ENCODE peak calls at places on chromosomes 1 and 21, in ten cellular contexts. Z, Y, J, P, N, R, T, C, S and W are unnamed samples.

GRCh38 chr1:240691521-240692338 is 79.8 kb upstream of the GREM2 start:
- DNase-seq in R (peak), S (peak), T (peak), Y (peak), J (peak), P (no peak), Z (no peak), C (peak), N (peak), W (peak)

GRCh38 chr21:41631564-41632461 is 123.9 kb upstream of the TMPRSS2 start:
- DNase-seq in Z (peak), N (no peak), T (no peak), C (no peak), J (peak), R (peak), Y (no peak), P (no peak), S (peak), W (peak)

GRCh38 chr21:29193907-29194306 is 63.5 kb downstream of the MAP3K7CL start:
- DNase-seq in Z (no peak), T (no peak), S (no peak), N (no peak), P (no peak), R (peak), J (no peak), C (no peak), Y (no peak), W (no peak)

GRCh38 chr1:160400284-160400645 is at the start of gene VANGL2:
- DNase-seq in N (peak), R (peak), S (peak), T (peak), Y (peak), J (peak), P (no peak), C (peak), Z (peak), W (no peak)

GRCh38 chr1:160682983-160683886 is 28.4 kb downstream of the CD48 start:
- DNase-seq in Z (no peak), C (peak), S (no peak), R (no peak), N (no peak), T (no peak), P (no peak), J (no peak), Y (no peak), W (peak)

GRCh38 chr1:15243275-15244043 is 3.6 kb upstream of the FHAD1 start:
- DNase-seq in C (peak), J (no peak), Y (no peak), Z (no peak), N (no peak), T (no peak), P (no peak), R (no peak), S (no peak), W (no peak)

GRCh38 chr1:114340906-114341698 is 169.9 kb downstream of the TRIM33 start:
- DNase-seq in R (no peak), S (no peak), T (no peak), Y (no peak), N (no peak), J (no peak), P (no peak), C (no peak), Z (no peak), W (no peak)

GRCh38 chr1:60877376-60877775 is 205.0 kb upstream of the NFIA start:
- DNase-seq in Y (no peak), R (no peak), C (no peak), S (no peak), T (no peak), Z (no peak), N (no peak), J (no peak), P (no peak), W (no peak)

GRCh38 chr1:51517361-51518032 is 1.6 kb downstream of the EPS15 start:
- DNase-seq in C (no peak), P (no peak), Y (no peak), J (peak), N (no peak), T (no peak), R (no peak), S (no peak), Z (no peak), W (no peak)

GRCh38 chr1:23799570-23800395 is 771 bp downstream of the GALE start:
- DNase-seq in T (peak), Z (peak), Y (peak), N (peak), R (peak), S (peak), J (peak), C (peak), P (no peak), W (peak)

GRCh38 chr1:3740038-3740437 is 12.2 kb upstream of the CCDC27 start:
- DNase-seq in N (peak), C (no peak), P (no peak), T (no peak), Z (peak), J (no peak), R (no peak), S (no peak), Y (no peak), W (no peak)

GRCh38 chr1:87045757-87046422 is 131.5 kb downstream of the HS2ST1 start:
- DNase-seq in S (no peak), N (no peak), Z (no peak), Y (no peak), R (no peak), C (peak), T (no peak), J (no peak), P (no peak), W (no peak)

GRCh38 chr21:26800001-26800400 is 45.2 kb downstream of the ADAMTS1 start:
- DNase-seq in S (no peak), Z (no peak), J (no peak), R (no peak), N (no peak), P (no peak), Y (no peak), C (no peak), T (no peak), W (no peak)

GRCh38 chr1:9425859-9426258 is 113.4 kb upstream of the SLC25A33 start:
- DNase-seq in T (no peak), Z (no peak), S (no peak), P (no peak), R (no peak), Y (no peak), J (no peak), N (no peak), C (peak), W (no peak)

GRCh38 chr1:50976111-50976889 is 6.3 kb downstream of the CDKN2C start:
- DNase-seq in Z (no peak), J (no peak), S (peak), N (peak), C (peak), Y (no peak), P (no peak), T (peak), R (no peak), W (no peak)

GRCh38 chr1:229671310-229671709 is 45.3 kb downstream of the URB2 start:
- DNase-seq in N (no peak), Y (no peak), J (no peak), C (no peak), P (no peak), T (no peak), S (no peak), R (no peak), Z (no peak), W (no peak)

GRCh38 chr1:201463071-201463552 is 5.9 kb downstream of the PHLDA3 start:
- DNase-seq in R (peak), Z (no peak), C (no peak), P (no peak), S (peak), Y (no peak), T (peak), N (no peak), J (no peak), W (peak)

GRCh38 chr1:25899792-25900191 is 6.4 kb downstream of the STMN1 start:
- DNase-seq in R (no peak), Y (no peak), P (no peak), C (no peak), Z (no peak), N (no peak), T (no peak), S (no peak), J (no peak), W (no peak)

GRCh38 chr1:241631674-241632073 is 8.5 kb downstream of the CHML start:
- DNase-seq in T (no peak), Y (no peak), Z (no peak), N (no peak), S (no peak), J (no peak), C (no peak), P (no peak), R (no peak), W (no peak)

GRCh38 chr1:58755468-58755872 is 28.4 kb downstream of the JUN start:
- DNase-seq in Z (no peak), S (peak), J (peak), T (no peak), P (peak), R (peak), C (peak), Y (no peak), N (peak), W (peak)

GRCh38 chr1:171219751-171220385 is 28.4 kb upstream of the FMO1 start:
- DNase-seq in Y (no peak), C (no peak), T (peak), N (no peak), Z (no peak), R (peak), J (peak), S (no peak), P (peak), W (peak)